ENCODE peak calls at places on chromosome 2, in five cellular contexts. O is GM23338, W is hepatocyte, H is AG10803, M is adrenal gland. K is an unnamed sample.

GRCh38 chr2:195168369-195168768 is 488.7 kb upstream of the SLC39A10 start:
- DNase-seq in H (no peak), M (no peak), W (no peak), O (no peak), K (no peak)

GRCh38 chr2:6800553-6800952 is 65.2 kb downstream of the CMPK2 start:
- DNase-seq in M (no peak), H (no peak), W (no peak), O (no peak), K (no peak)

GRCh38 chr2:126914811-126915500 is 16.3 kb downstream of the TEX51 start:
- DNase-seq in O (no peak), W (no peak), M (no peak), H (no peak), K (no peak)

GRCh38 chr2:46101557-46102220 is 195.5 kb upstream of the EPAS1 start:
- DNase-seq in W (no peak), H (no peak), M (no peak), O (no peak), K (no peak)

GRCh38 chr2:197804758-197805597 is 585 bp downstream of the PLCL1 start:
- DNase-seq in H (peak), O (peak), W (peak), M (peak), K (no peak)

GRCh38 chr2:110948027-110948687 is 172.6 kb upstream of the BCL2L11 start:
- DNase-seq in W (peak), M (peak), H (no peak), O (no peak), K (no peak)

GRCh38 chr2:72781500-72781899 is 44.3 kb downstream of the EXOC6B start:
- DNase-seq in W (no peak), O (no peak), H (no peak), M (no peak), K (no peak)

GRCh38 chr2:24222946-24223345 is 48.1 kb downstream of the FAM228A start:
- DNase-seq in H (no peak), W (no peak), O (no peak), M (no peak), K (no peak)

GRCh38 chr2:10057231-10058107 is 14.1 kb downstream of the KLF11 start:
- DNase-seq in M (peak), H (peak), O (peak), W (peak), K (peak)

GRCh38 chr2:162732946-162733698 is 105.4 kb downstream of the KCNH7 start:
- DNase-seq in O (peak), M (no peak), W (peak), H (no peak), K (no peak)

GRCh38 chr2:196944570-196944969 is 18.1 kb upstream of the PGAP1 start:
- DNase-seq in O (no peak), W (no peak), H (no peak), M (no peak), K (no peak)

GRCh38 chr2:203242518-203242917 is 3.7 kb downstream of the CYP20A1 start:
- DNase-seq in H (no peak), W (no peak), O (no peak), M (no peak), K (no peak)
- TF ChIP-seq CTCF in H (no peak), W (no peak), O (no peak), M (no peak), K (no peak)

GRCh38 chr2:31664949-31665724 is 84.4 kb upstream of the SRD5A2 start:
- DNase-seq in W (no peak), M (no peak), H (no peak), O (no peak), K (no peak)

GRCh38 chr2:31660165-31660564 is 79.4 kb upstream of the SRD5A2 start:
- DNase-seq in W (no peak), H (no peak), O (no peak), M (no peak), K (no peak)

GRCh38 chr2:31660812-31661335 is 80.1 kb upstream of the SRD5A2 start:
- DNase-seq in W (no peak), O (no peak), M (no peak), H (no peak), K (no peak)
- TF ChIP-seq CTCF in W (no peak), O (no peak), M (no peak), H (no peak), K (no peak)

GRCh38 chr2:20654414-20654813 is 3.5 kb upstream of the HS1BP3 start:
- DNase-seq in M (no peak), O (no peak), W (no peak), H (no peak), K (no peak)

GRCh38 chr2:20652673-20653575 is 2.0 kb upstream of the HS1BP3 start:
- DNase-seq in W (no peak), O (no peak), M (no peak), H (no peak), K (no peak)

GRCh38 chr2:20651731-20652099 is 817 bp upstream of the HS1BP3 start:
- DNase-seq in W (no peak), H (no peak), M (no peak), O (no peak), K (no peak)

GRCh38 chr2:20652141-20652540 is 1.2 kb upstream of the HS1BP3 start:
- DNase-seq in M (no peak), O (no peak), W (no peak), H (no peak), K (no peak)

DNA sequence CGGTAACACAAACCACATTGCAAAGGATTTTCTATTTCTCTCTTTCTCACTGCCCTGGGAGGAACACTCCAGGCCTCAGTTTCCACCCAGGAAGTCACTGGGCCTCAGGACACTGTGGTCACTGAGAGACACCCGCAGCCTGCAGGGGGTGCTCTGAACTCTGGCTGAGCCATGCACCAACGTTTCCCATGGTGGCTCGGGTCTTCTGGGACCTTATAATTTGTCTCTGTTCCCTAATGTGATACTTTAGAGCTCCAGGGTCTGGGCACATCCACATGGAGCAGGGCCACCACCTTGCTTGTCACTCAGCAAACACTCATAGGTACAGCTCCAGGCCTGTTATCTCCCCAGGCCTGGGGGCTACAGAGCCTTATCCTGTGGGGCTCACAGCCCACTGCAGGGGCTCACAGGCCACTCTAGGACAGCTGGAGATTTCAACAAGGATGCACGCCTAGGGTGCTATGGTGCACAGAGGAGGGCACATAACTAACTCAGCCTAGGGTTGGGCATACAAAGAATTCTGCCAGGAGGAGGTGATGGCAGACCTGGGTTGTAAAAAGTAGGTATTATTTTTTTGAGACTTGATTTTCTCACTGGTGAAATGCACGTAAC is 2.9 kb upstream of the HS1BP3 start:
- DNase-seq in M (no peak), W (no peak), O (no peak), H (no peak), K (no peak)
- TF ChIP-seq CTCF in M (no peak), W (no peak), O (peak), H (no peak), K (peak)

GRCh38 chr2:210476194-210477128 is at the start of gene LANCL1:
- DNase-seq in W (peak), O (peak), H (peak), M (peak), K (peak)
- TF ChIP-seq CTCF in W (no peak), O (no peak), H (no peak), M (no peak), K (no peak)

GRCh38 chr2:106108351-106108750 is 85.8 kb downstream of the UXS1 start:
- DNase-seq in M (peak), H (peak), O (no peak), W (peak), K (peak)
- TF ChIP-seq CTCF in M (peak), H (peak), O (peak), W (peak), K (no peak)

DNA sequence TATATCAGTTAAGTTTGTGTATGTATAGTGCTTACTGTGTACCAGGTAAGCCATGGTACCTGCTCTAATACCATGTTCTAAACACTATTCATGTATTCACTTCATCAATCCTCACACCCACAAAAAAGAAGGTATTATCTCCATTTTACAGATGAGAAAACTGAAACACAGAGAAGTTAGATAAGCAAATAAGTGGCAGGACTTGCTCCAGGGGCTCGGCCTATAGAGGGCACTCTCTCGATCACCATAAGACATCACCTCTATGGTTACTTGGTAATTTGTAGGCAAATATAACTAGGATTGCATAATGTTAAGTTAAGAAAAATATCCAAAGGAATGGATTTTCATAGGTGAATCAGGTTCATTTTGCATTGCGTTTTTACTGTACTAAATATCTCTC is 118.1 kb upstream of the FN1 start:
- DNase-seq in O (peak), H (no peak), W (no peak), M (no peak), K (no peak)
- TF ChIP-seq CTCF in O (peak), H (no peak), W (no peak), M (no peak), K (peak)

GRCh38 chr2:203400805-203401585 is 72.8 kb downstream of the ABI2 start:
- DNase-seq in H (peak), O (no peak), W (no peak), M (no peak), K (peak)

GRCh38 chr2:203399031-203399430 is 70.8 kb downstream of the ABI2 start:
- DNase-seq in H (no peak), M (no peak), O (no peak), W (no peak), K (no peak)

GRCh38 chr2:203395858-203396257 is 67.7 kb downstream of the ABI2 start:
- DNase-seq in O (no peak), M (no peak), W (no peak), H (no peak), K (no peak)

GRCh38 chr2:203394519-203395227 is 66.5 kb downstream of the ABI2 start:
- DNase-seq in H (no peak), O (peak), W (no peak), M (no peak), K (no peak)

GRCh38 chr2:203396667-203397066 is 68.5 kb downstream of the ABI2 start:
- DNase-seq in M (no peak), W (no peak), O (peak), H (no peak), K (no peak)
- TF ChIP-seq CTCF in M (no peak), W (peak), O (peak), H (peak), K (peak)

GRCh38 chr2:191299009-191299408 is 53.8 kb downstream of the MYO1B start:
- DNase-seq in H (no peak), W (no peak), O (no peak), M (no peak), K (no peak)
- TF ChIP-seq CTCF in H (peak), W (no peak), O (peak), M (no peak), K (peak)

DNA sequence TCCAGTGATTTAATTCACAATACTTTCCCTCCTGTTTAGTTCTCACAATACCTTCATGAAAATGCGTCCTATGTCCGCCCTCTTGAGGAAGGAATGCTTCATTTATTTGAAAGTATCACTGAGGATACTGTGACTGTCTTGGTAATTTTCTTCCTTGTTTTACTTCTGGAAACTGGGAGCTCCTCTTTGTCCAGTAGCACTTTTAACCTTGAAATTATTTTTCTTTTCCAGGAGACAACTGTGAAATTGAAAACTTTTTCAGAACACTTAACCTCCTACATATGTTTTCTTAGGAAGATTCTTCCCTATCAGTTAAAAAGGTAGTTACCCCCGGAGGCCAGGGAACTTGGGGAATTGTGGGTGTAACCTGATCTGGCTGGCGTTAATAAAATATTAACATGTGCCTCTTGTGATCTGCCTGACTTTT is 58.9 kb upstream of the STON1 start:
- DNase-seq in M (peak), H (peak), W (peak), O (peak), K (peak)
- TF ChIP-seq CTCF in M (peak), H (peak), W (peak), O (peak), K (peak)

GRCh38 chr2:53018830-53019425 is 748.7 kb upstream of the CHAC2 start:
- DNase-seq in W (peak), M (no peak), O (peak), H (no peak), K (no peak)
- TF ChIP-seq CTCF in W (peak), M (no peak), O (peak), H (peak), K (peak)

K was measured in HFFc6.